ENCODE peak calls at places on chromosomes 6 and 20, in seven cellular contexts. One of them, this sample, is unnamed.

GRCh38 chr20:57323034-57323433 is 6.6 kb upstream of the SPO11 start:
- DNase-seq in AG10803: peak
- DNase-seq in kidney epithelial cell: peak
- DNase-seq in kidney: no peak
- DNase-seq in CD4-positive, CD25-positive, alpha-beta regulatory T cell: no peak
- DNase-seq in SK-N-SH: no peak
- DNase-seq in fibroblast of lung: no peak
- DNase-seq in this sample: peak

GRCh38 chr20:21006611-21007010 is 99.5 kb downstream of the LINC00237 start:
- DNase-seq in AG10803: no peak
- DNase-seq in kidney epithelial cell: no peak
- DNase-seq in kidney: no peak
- DNase-seq in CD4-positive, CD25-positive, alpha-beta regulatory T cell: no peak
- DNase-seq in SK-N-SH: no peak
- DNase-seq in fibroblast of lung: no peak
- DNase-seq in this sample: no peak

GRCh38 chr20:11917663-11918062 is at the start of gene BTBD3:
- DNase-seq in AG10803: peak
- DNase-seq in kidney epithelial cell: no peak
- DNase-seq in kidney: peak
- DNase-seq in CD4-positive, CD25-positive, alpha-beta regulatory T cell: no peak
- DNase-seq in SK-N-SH: peak
- DNase-seq in fibroblast of lung: peak
- DNase-seq in this sample: no peak

GRCh38 chr6:105804436-105804835 is 281.7 kb upstream of the PRDM1 start:
- DNase-seq in AG10803: peak
- DNase-seq in kidney epithelial cell: no peak
- DNase-seq in kidney: no peak
- DNase-seq in CD4-positive, CD25-positive, alpha-beta regulatory T cell: no peak
- DNase-seq in SK-N-SH: no peak
- DNase-seq in fibroblast of lung: peak
- DNase-seq in this sample: no peak

GRCh38 chr6:22035690-22036089 is 261.1 kb downstream of the PRL start:
- DNase-seq in AG10803: no peak
- DNase-seq in kidney epithelial cell: no peak
- DNase-seq in kidney: no peak
- DNase-seq in CD4-positive, CD25-positive, alpha-beta regulatory T cell: no peak
- DNase-seq in SK-N-SH: no peak
- DNase-seq in fibroblast of lung: no peak
- DNase-seq in this sample: no peak

GRCh38 chr20:2849529-2849928 is 9.0 kb downstream of the VPS16 start:
- DNase-seq in AG10803: no peak
- DNase-seq in kidney epithelial cell: no peak
- DNase-seq in kidney: no peak
- DNase-seq in CD4-positive, CD25-positive, alpha-beta regulatory T cell: no peak
- DNase-seq in SK-N-SH: no peak
- DNase-seq in fibroblast of lung: no peak
- DNase-seq in this sample: no peak

GRCh38 chr6:6315660-6316059 is 4.8 kb downstream of the F13A1 start:
- DNase-seq in AG10803: peak
- DNase-seq in kidney epithelial cell: peak
- DNase-seq in kidney: no peak
- DNase-seq in CD4-positive, CD25-positive, alpha-beta regulatory T cell: no peak
- DNase-seq in SK-N-SH: peak
- DNase-seq in fibroblast of lung: peak
- DNase-seq in this sample: no peak

GRCh38 chr6:25670793-25671513 is 18.9 kb downstream of the SCGN start:
- DNase-seq in AG10803: no peak
- DNase-seq in kidney epithelial cell: no peak
- DNase-seq in kidney: no peak
- DNase-seq in CD4-positive, CD25-positive, alpha-beta regulatory T cell: no peak
- DNase-seq in SK-N-SH: no peak
- DNase-seq in fibroblast of lung: no peak
- DNase-seq in this sample: no peak

GRCh38 chr6:31943742-31944141 is 2.2 kb upstream of the CFB start:
- DNase-seq in AG10803: no peak
- DNase-seq in kidney epithelial cell: no peak
- DNase-seq in kidney: no peak
- DNase-seq in CD4-positive, CD25-positive, alpha-beta regulatory T cell: no peak
- DNase-seq in SK-N-SH: no peak
- DNase-seq in fibroblast of lung: no peak
- DNase-seq in this sample: no peak

GRCh38 chr6:34386316-34387137 is 5.9 kb downstream of the NUDT3 start:
- DNase-seq in AG10803: peak
- DNase-seq in kidney epithelial cell: no peak
- DNase-seq in kidney: no peak
- DNase-seq in CD4-positive, CD25-positive, alpha-beta regulatory T cell: no peak
- DNase-seq in SK-N-SH: no peak
- DNase-seq in fibroblast of lung: peak
- DNase-seq in this sample: no peak

GRCh38 chr20:967796-968742 is 34.0 kb downstream of the RSPO4 start:
- DNase-seq in AG10803: peak
- DNase-seq in kidney epithelial cell: no peak
- DNase-seq in kidney: no peak
- DNase-seq in CD4-positive, CD25-positive, alpha-beta regulatory T cell: no peak
- DNase-seq in SK-N-SH: peak
- DNase-seq in fibroblast of lung: peak
- DNase-seq in this sample: no peak

GRCh38 chr6:169253341-169253740 is 305 bp downstream of the THBS2 start:
- DNase-seq in AG10803: no peak
- DNase-seq in kidney epithelial cell: no peak
- DNase-seq in kidney: no peak
- DNase-seq in CD4-positive, CD25-positive, alpha-beta regulatory T cell: no peak
- DNase-seq in SK-N-SH: no peak
- DNase-seq in fibroblast of lung: no peak
- DNase-seq in this sample: no peak

GRCh38 chr6:141562181-141562800 is 570.4 kb upstream of the GJE1 start:
- DNase-seq in AG10803: peak
- DNase-seq in kidney epithelial cell: no peak
- DNase-seq in kidney: peak
- DNase-seq in CD4-positive, CD25-positive, alpha-beta regulatory T cell: no peak
- DNase-seq in SK-N-SH: peak
- DNase-seq in fibroblast of lung: peak
- DNase-seq in this sample: no peak

GRCh38 chr6:32177182-32177787 is 920 bp upstream of the RNF5 start:
- DNase-seq in AG10803: no peak
- DNase-seq in kidney epithelial cell: no peak
- DNase-seq in kidney: peak
- DNase-seq in CD4-positive, CD25-positive, alpha-beta regulatory T cell: no peak
- DNase-seq in SK-N-SH: peak
- DNase-seq in fibroblast of lung: no peak
- DNase-seq in this sample: no peak

GRCh38 chr6:49530141-49530775 is 20.2 kb upstream of the C6orf141 start:
- DNase-seq in AG10803: no peak
- DNase-seq in kidney epithelial cell: no peak
- DNase-seq in kidney: no peak
- DNase-seq in CD4-positive, CD25-positive, alpha-beta regulatory T cell: no peak
- DNase-seq in SK-N-SH: no peak
- DNase-seq in fibroblast of lung: no peak
- DNase-seq in this sample: no peak

GRCh38 chr6:18179770-18180393 is 24.7 kb downstream of the KDM1B start:
- DNase-seq in AG10803: no peak
- DNase-seq in kidney epithelial cell: no peak
- DNase-seq in kidney: no peak
- DNase-seq in CD4-positive, CD25-positive, alpha-beta regulatory T cell: no peak
- DNase-seq in SK-N-SH: no peak
- DNase-seq in fibroblast of lung: no peak
- DNase-seq in this sample: no peak

GRCh38 chr6:105174512-105174911 is 5.3 kb downstream of the POPDC3 start:
- DNase-seq in AG10803: peak
- DNase-seq in kidney epithelial cell: no peak
- DNase-seq in kidney: no peak
- DNase-seq in CD4-positive, CD25-positive, alpha-beta regulatory T cell: no peak
- DNase-seq in SK-N-SH: no peak
- DNase-seq in fibroblast of lung: peak
- DNase-seq in this sample: no peak

GRCh38 chr20:58699246-58700107 is 6.9 kb downstream of the NPEPL1 start:
- DNase-seq in AG10803: no peak
- DNase-seq in kidney epithelial cell: no peak
- DNase-seq in kidney: peak
- DNase-seq in CD4-positive, CD25-positive, alpha-beta regulatory T cell: no peak
- DNase-seq in SK-N-SH: no peak
- DNase-seq in fibroblast of lung: no peak
- DNase-seq in this sample: peak

GRCh38 chr6:10951675-10952282 is 64.9 kb downstream of the SYCP2L start:
- DNase-seq in AG10803: peak
- DNase-seq in kidney epithelial cell: no peak
- DNase-seq in kidney: no peak
- DNase-seq in CD4-positive, CD25-positive, alpha-beta regulatory T cell: no peak
- DNase-seq in SK-N-SH: peak
- DNase-seq in fibroblast of lung: peak
- DNase-seq in this sample: no peak

GRCh38 chr6:19333936-19334335 is 503.2 kb upstream of the ID4 start:
- DNase-seq in AG10803: no peak
- DNase-seq in kidney epithelial cell: no peak
- DNase-seq in kidney: no peak
- DNase-seq in CD4-positive, CD25-positive, alpha-beta regulatory T cell: no peak
- DNase-seq in SK-N-SH: no peak
- DNase-seq in fibroblast of lung: peak
- DNase-seq in this sample: no peak

GRCh38 chr6:127341471-127342202 is 1.8 kb downstream of the ECHDC1 start:
- DNase-seq in AG10803: no peak
- DNase-seq in kidney epithelial cell: no peak
- DNase-seq in kidney: no peak
- DNase-seq in CD4-positive, CD25-positive, alpha-beta regulatory T cell: no peak
- DNase-seq in SK-N-SH: no peak
- DNase-seq in fibroblast of lung: no peak
- DNase-seq in this sample: no peak

GRCh38 chr6:148272597-148272996 is 70.0 kb upstream of the SASH1 start:
- DNase-seq in AG10803: no peak
- DNase-seq in kidney epithelial cell: no peak
- DNase-seq in kidney: no peak
- DNase-seq in CD4-positive, CD25-positive, alpha-beta regulatory T cell: no peak
- DNase-seq in SK-N-SH: no peak
- DNase-seq in fibroblast of lung: no peak
- DNase-seq in this sample: no peak
- H3K4me3 ChIP-seq in AG10803: peak
- H3K4me3 ChIP-seq in kidney epithelial cell: no peak
- H3K4me3 ChIP-seq in kidney: no peak
- H3K4me3 ChIP-seq in CD4-positive, CD25-positive, alpha-beta regulatory T cell: no peak
- H3K4me3 ChIP-seq in SK-N-SH: peak
- H3K4me3 ChIP-seq in fibroblast of lung: peak
- H3K4me3 ChIP-seq in this sample: no peak

DNA sequence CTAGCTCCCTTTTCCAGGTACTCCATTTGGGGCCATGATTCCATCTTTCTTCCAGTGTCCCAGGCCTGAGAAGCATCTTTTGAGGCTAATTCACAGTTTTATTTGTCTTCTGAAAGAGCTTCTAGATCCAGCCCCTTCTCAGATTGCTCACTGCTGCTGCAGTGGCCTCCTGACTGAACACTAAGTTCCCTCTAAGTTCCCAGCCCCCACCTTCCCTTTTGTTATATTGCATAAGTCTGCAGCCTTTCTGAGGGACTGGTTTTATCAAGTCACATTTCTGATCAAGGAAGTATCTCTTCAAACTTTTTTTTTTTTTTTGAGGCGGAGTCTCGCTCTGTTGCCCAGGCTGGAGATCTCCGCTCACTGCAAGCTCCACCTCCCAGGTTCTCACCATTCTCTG is 10.7 kb downstream of the MAPRE1 start:
- DNase-seq in AG10803: peak
- DNase-seq in kidney epithelial cell: peak
- DNase-seq in kidney: no peak
- DNase-seq in CD4-positive, CD25-positive, alpha-beta regulatory T cell: no peak
- DNase-seq in SK-N-SH: no peak
- DNase-seq in fibroblast of lung: peak
- DNase-seq in this sample: no peak
- H3K4me3 ChIP-seq in AG10803: no peak
- H3K4me3 ChIP-seq in kidney epithelial cell: no peak
- H3K4me3 ChIP-seq in kidney: no peak
- H3K4me3 ChIP-seq in CD4-positive, CD25-positive, alpha-beta regulatory T cell: no peak
- H3K4me3 ChIP-seq in SK-N-SH: no peak
- H3K4me3 ChIP-seq in fibroblast of lung: no peak
- H3K4me3 ChIP-seq in this sample: no peak

GRCh38 chr6:131222773-131223172 is 87.5 kb downstream of the AKAP7 start:
- DNase-seq in AG10803: no peak
- DNase-seq in kidney epithelial cell: no peak
- DNase-seq in kidney: no peak
- DNase-seq in CD4-positive, CD25-positive, alpha-beta regulatory T cell: no peak
- DNase-seq in SK-N-SH: no peak
- DNase-seq in fibroblast of lung: peak
- DNase-seq in this sample: no peak

GRCh38 chr6:131225127-131225526 is 89.9 kb downstream of the AKAP7 start:
- DNase-seq in AG10803: no peak
- DNase-seq in kidney epithelial cell: no peak
- DNase-seq in kidney: no peak
- DNase-seq in CD4-positive, CD25-positive, alpha-beta regulatory T cell: no peak
- DNase-seq in SK-N-SH: no peak
- DNase-seq in fibroblast of lung: no peak
- DNase-seq in this sample: no peak

GRCh38 chr6:131231103-131231502 is 95.8 kb downstream of the AKAP7 start:
- DNase-seq in AG10803: no peak
- DNase-seq in kidney epithelial cell: no peak
- DNase-seq in kidney: no peak
- DNase-seq in CD4-positive, CD25-positive, alpha-beta regulatory T cell: no peak
- DNase-seq in SK-N-SH: no peak
- DNase-seq in fibroblast of lung: no peak
- DNase-seq in this sample: no peak

GRCh38 chr6:131225959-131226358 is 90.7 kb downstream of the AKAP7 start:
- DNase-seq in AG10803: no peak
- DNase-seq in kidney epithelial cell: no peak
- DNase-seq in kidney: no peak
- DNase-seq in CD4-positive, CD25-positive, alpha-beta regulatory T cell: no peak
- DNase-seq in SK-N-SH: no peak
- DNase-seq in fibroblast of lung: no peak
- DNase-seq in this sample: no peak

GRCh38 chr6:131226465-131226864 is 91.2 kb downstream of the AKAP7 start:
- DNase-seq in AG10803: no peak
- DNase-seq in kidney epithelial cell: no peak
- DNase-seq in kidney: no peak
- DNase-seq in CD4-positive, CD25-positive, alpha-beta regulatory T cell: no peak
- DNase-seq in SK-N-SH: no peak
- DNase-seq in fibroblast of lung: no peak
- DNase-seq in this sample: no peak
- H3K4me3 ChIP-seq in AG10803: no peak
- H3K4me3 ChIP-seq in kidney epithelial cell: no peak
- H3K4me3 ChIP-seq in kidney: no peak
- H3K4me3 ChIP-seq in CD4-positive, CD25-positive, alpha-beta regulatory T cell: no peak
- H3K4me3 ChIP-seq in SK-N-SH: no peak
- H3K4me3 ChIP-seq in fibroblast of lung: no peak
- H3K4me3 ChIP-seq in this sample: no peak

DNA sequence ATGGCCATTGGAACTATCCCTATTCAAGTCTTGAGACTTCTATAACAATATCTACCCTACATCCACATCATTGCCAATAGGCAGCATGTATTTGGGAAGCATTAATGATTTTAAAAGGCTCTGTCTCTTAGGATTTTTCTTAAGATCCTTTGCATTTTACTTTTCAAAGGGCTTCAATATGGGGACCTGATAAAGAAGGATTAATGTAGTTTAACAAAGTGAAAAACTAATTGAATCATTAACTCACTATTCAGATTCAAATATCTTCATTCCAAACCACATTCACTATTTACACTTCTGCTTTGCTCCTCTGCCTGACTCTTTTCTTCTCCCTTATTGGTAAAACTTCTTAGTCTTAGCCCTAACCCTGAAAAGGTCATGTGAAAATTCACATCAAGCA is 333.0 kb downstream of the EPHA7 start:
- DNase-seq in AG10803: no peak
- DNase-seq in kidney epithelial cell: no peak
- DNase-seq in kidney: no peak
- DNase-seq in CD4-positive, CD25-positive, alpha-beta regulatory T cell: no peak
- DNase-seq in SK-N-SH: no peak
- DNase-seq in fibroblast of lung: no peak
- DNase-seq in this sample: no peak
- H3K4me3 ChIP-seq in AG10803: no peak
- H3K4me3 ChIP-seq in kidney epithelial cell: no peak
- H3K4me3 ChIP-seq in kidney: no peak
- H3K4me3 ChIP-seq in CD4-positive, CD25-positive, alpha-beta regulatory T cell: no peak
- H3K4me3 ChIP-seq in SK-N-SH: no peak
- H3K4me3 ChIP-seq in fibroblast of lung: no peak
- H3K4me3 ChIP-seq in this sample: no peak